ENCODE peak calls at places on chromosomes 7 and 10, in four cellular contexts. One of them, this sample, is unnamed.

GRCh38 chr10:73917566-73918305 is 6.8 kb downstream of the PLAU start:
- DNase-seq in AG10803: no peak
- DNase-seq in LHCN-M2: peak
- DNase-seq in RPMI7951: no peak
- DNase-seq in this sample: no peak

GRCh38 chr10:26407406-26407969 is 30.7 kb upstream of the APBB1IP start:
- DNase-seq in AG10803: peak
- DNase-seq in LHCN-M2: no peak
- DNase-seq in RPMI7951: peak
- DNase-seq in this sample: peak

GRCh38 chr10:102627141-102627445 is 17.2 kb upstream of the TRIM8 start:
- DNase-seq in AG10803: no peak
- DNase-seq in LHCN-M2: peak
- DNase-seq in RPMI7951: no peak
- DNase-seq in this sample: no peak

GRCh38 chr10:70935631-70936030 is 47.3 kb upstream of the PCBD1 start:
- DNase-seq in AG10803: no peak
- DNase-seq in LHCN-M2: no peak
- DNase-seq in RPMI7951: no peak
- DNase-seq in this sample: no peak

GRCh38 chr7:42495251-42495650 is 258.2 kb upstream of the GLI3 start:
- DNase-seq in AG10803: peak
- DNase-seq in LHCN-M2: no peak
- DNase-seq in RPMI7951: peak
- DNase-seq in this sample: peak

GRCh38 chr7:15905251-15906040 is 219.0 kb upstream of the MEOX2 start:
- DNase-seq in AG10803: no peak
- DNase-seq in LHCN-M2: no peak
- DNase-seq in RPMI7951: no peak
- DNase-seq in this sample: no peak

GRCh38 chr7:117092801-117093200 is 139.5 kb downstream of the ST7 start:
- DNase-seq in AG10803: peak
- DNase-seq in LHCN-M2: no peak
- DNase-seq in RPMI7951: peak
- DNase-seq in this sample: no peak

GRCh38 chr7:131108212-131108980 is 219.3 kb upstream of the MKLN1 start:
- DNase-seq in AG10803: peak
- DNase-seq in LHCN-M2: peak
- DNase-seq in RPMI7951: peak
- DNase-seq in this sample: peak

GRCh38 chr7:28296571-28297483 is 115.5 kb upstream of the CREB5 start:
- DNase-seq in AG10803: peak
- DNase-seq in LHCN-M2: peak
- DNase-seq in RPMI7951: peak
- DNase-seq in this sample: peak

GRCh38 chr10:129963831-129964501 is at the start of gene EBF3:
- DNase-seq in AG10803: peak
- DNase-seq in LHCN-M2: peak
- DNase-seq in RPMI7951: peak
- DNase-seq in this sample: peak

GRCh38 chr10:43131906-43132305 is 6.3 kb upstream of the CSGALNACT2 start:
- DNase-seq in AG10803: no peak
- DNase-seq in LHCN-M2: no peak
- DNase-seq in RPMI7951: no peak
- DNase-seq in this sample: no peak

GRCh38 chr7:106358103-106358663 is 73.4 kb upstream of the NAMPT start:
- DNase-seq in AG10803: no peak
- DNase-seq in LHCN-M2: no peak
- DNase-seq in RPMI7951: peak
- DNase-seq in this sample: no peak

GRCh38 chr10:15877836-15878576 is 17.7 kb upstream of the MINDY3 start:
- DNase-seq in AG10803: no peak
- DNase-seq in LHCN-M2: no peak
- DNase-seq in RPMI7951: no peak
- DNase-seq in this sample: no peak

GRCh38 chr7:127347567-127348246 is 44.8 kb downstream of the ZNF800 start:
- DNase-seq in AG10803: peak
- DNase-seq in LHCN-M2: no peak
- DNase-seq in RPMI7951: peak
- DNase-seq in this sample: peak

This sample was measured in EH.